ENCODE peak calls at places on chromosomes 2 and 18, in four cellular contexts. One of them, this sample, is unnamed.

GRCh38 chr18:79570266-79571201 is 109.1 kb upstream of the CTDP1 start:
- DNase-seq in head of caudate nucleus: no peak
- DNase-seq in COR-L47: peak
- DNase-seq in suprapubic skin: peak
- DNase-seq in this sample: peak

GRCh38 chr2:220090050-220090449 is 462.6 kb downstream of the SLC4A3 start:
- DNase-seq in COR-L47: no peak
- DNase-seq in head of caudate nucleus: no peak
- DNase-seq in suprapubic skin: no peak
- DNase-seq in this sample: peak

GRCh38 chr2:136206613-136207012 is 88.7 kb upstream of the CXCR4 start:
- DNase-seq in suprapubic skin: no peak
- DNase-seq in head of caudate nucleus: no peak
- DNase-seq in COR-L47: peak
- DNase-seq in this sample: no peak

GRCh38 chr18:22935431-22935830 is 2.3 kb downstream of the RBBP8 start:
- DNase-seq in head of caudate nucleus: no peak
- DNase-seq in suprapubic skin: no peak
- DNase-seq in COR-L47: peak
- DNase-seq in this sample: peak

GRCh38 chr18:67599277-67599676 is 82.8 kb upstream of the DSEL start:
- DNase-seq in suprapubic skin: no peak
- DNase-seq in COR-L47: no peak
- DNase-seq in head of caudate nucleus: no peak
- DNase-seq in this sample: no peak

GRCh38 chr2:58734365-58734764 is 493.2 kb upstream of the FANCL start:
- DNase-seq in head of caudate nucleus: no peak
- DNase-seq in suprapubic skin: no peak
- DNase-seq in COR-L47: peak
- DNase-seq in this sample: peak

GRCh38 chr2:12534646-12535263 is 182.0 kb upstream of the TRIB2 start:
- DNase-seq in suprapubic skin: no peak
- DNase-seq in COR-L47: no peak
- DNase-seq in head of caudate nucleus: no peak
- DNase-seq in this sample: peak

GRCh38 chr2:33730801-33731200 is 131.7 kb upstream of the FAM98A start:
- DNase-seq in COR-L47: no peak
- DNase-seq in head of caudate nucleus: no peak
- DNase-seq in suprapubic skin: no peak
- DNase-seq in this sample: no peak

GRCh38 chr2:158042245-158042644 is 59.4 kb upstream of the UPP2 start:
- DNase-seq in head of caudate nucleus: no peak
- DNase-seq in COR-L47: no peak
- DNase-seq in suprapubic skin: no peak
- DNase-seq in this sample: peak

This sample was measured in mesendoderm.